ENCODE peak calls at places on chromosome 2, in seven cellular contexts. R is PC-3, I is fibroblast of lung, H is tibial artery, P is SK-N-SH, Y is osteoblast, E is right lobe of liver. O is an unnamed sample. For H3K4me1, the result is how much of the 10 kb centered on the place peaks cover.

GRCh38 chr2:162062559-162062958 is 11.5 kb downstream of the DPP4 start:
- DNase-seq in E (no peak), R (no peak), Y (peak), I (no peak), H (no peak), P (no peak), O (no peak)

GRCh38 chr2:29923110-29923721 is 1.8 kb upstream of the ALK start:
- DNase-seq in H (peak), R (peak), Y (peak), E (peak), I (peak), P (peak), O (no peak)

GRCh38 chr2:37827455-37827854 is 97.6 kb upstream of the RMDN2 start:
- DNase-seq in H (no peak), Y (no peak), R (no peak), I (no peak), E (no peak), P (no peak), O (no peak)

GRCh38 chr2:27442282-27442980 is at the start of gene KRTCAP3:
- DNase-seq in R (peak), I (no peak), H (no peak), Y (no peak), E (peak), P (peak), O (no peak)

GRCh38 chr2:71226391-71226964 is 425 bp downstream of the PAIP2B start:
- DNase-seq in Y (no peak), P (peak), R (peak), I (no peak), E (peak), H (peak), O (no peak)

GRCh38 chr2:64401501-64401880 is 52.5 kb upstream of the LGALSL start:
- DNase-seq in H (no peak), P (no peak), E (no peak), R (peak), Y (no peak), I (no peak), O (no peak)

GRCh38 chr2:204871246-204871953 is 326.1 kb downstream of the PARD3B start:
- DNase-seq in I (peak), E (no peak), Y (no peak), R (peak), P (peak), H (no peak), O (no peak)

GRCh38 chr2:112481528-112482228 is at the start of gene TTL:
- DNase-seq in H (peak), P (peak), Y (peak), R (peak), E (peak), I (peak), O (no peak)

GRCh38 chr2:191864623-191865521 is 18.0 kb upstream of the CAVIN2 start:
- DNase-seq in E (no peak), Y (no peak), R (peak), P (no peak), H (no peak), I (peak), O (no peak)

GRCh38 chr2:48601349-48601748 is 16.3 kb upstream of the GTF2A1L start:
- DNase-seq in I (peak), E (no peak), Y (no peak), R (peak), H (no peak), P (no peak), O (no peak)

GRCh38 chr2:69046221-69046662 is 33.3 kb downstream of the ANTXR1 start:
- DNase-seq in E (no peak), R (peak), I (peak), Y (no peak), P (no peak), H (no peak), O (no peak)

GRCh38 chr2:48724278-48724677 is 31.2 kb downstream of the LHCGR start:
- DNase-seq in Y (no peak), I (no peak), H (no peak), R (no peak), E (no peak), P (no peak), O (no peak)

GRCh38 chr2:236047886-236048540 is 120.2 kb downstream of the GBX2 start:
- DNase-seq in Y (no peak), I (no peak), R (peak), H (no peak), P (no peak), E (no peak), O (no peak)

DNA sequence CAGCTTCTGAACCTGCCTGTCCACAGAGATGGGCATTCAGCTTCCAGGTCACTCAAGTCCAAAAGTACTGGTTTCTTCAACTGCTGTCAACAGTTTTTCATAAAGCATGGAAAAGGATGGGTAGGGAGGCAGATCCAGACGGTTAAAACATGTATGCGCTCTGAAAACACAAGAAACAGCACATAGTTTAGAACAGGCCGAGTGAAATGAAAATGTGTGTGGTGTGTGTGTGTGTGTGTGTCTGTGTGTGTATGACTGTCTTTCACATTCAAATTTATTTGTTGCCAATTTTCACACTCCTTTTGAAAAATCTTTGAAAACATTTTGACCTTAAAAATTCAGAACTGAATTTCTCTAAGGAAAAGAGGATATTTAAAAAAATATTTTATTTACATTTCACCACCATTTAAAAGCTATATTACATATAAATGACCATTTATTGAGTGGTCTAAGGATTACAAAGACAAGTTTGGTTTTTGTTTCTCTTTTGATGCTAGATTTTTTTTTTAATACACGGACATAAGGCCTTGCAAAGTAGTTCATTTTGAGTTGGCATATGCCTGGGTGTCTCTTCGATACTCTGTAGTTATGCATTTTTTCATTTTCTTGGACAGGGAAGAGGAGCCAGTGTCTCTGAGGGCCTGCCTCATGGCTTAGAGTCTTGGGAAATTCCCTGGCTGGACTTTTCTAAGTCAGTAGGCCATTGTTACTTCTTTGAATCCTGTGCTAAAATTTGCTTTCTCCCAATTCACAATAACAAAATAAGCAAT is 30.0 kb upstream of the STK17B start:
- DNase-seq in P (no peak), R (no peak), E (no peak), Y (no peak), H (no peak), I (no peak), O (no peak)
- H3K4me1 ChIP-seq in P (under half), R (under half), E (under half), Y (under half), H (under half), I (under half), O (under half)

GRCh38 chr2:103526757-103527156 is 764.9 kb downstream of the TMEM182 start:
- DNase-seq in E (no peak), P (no peak), R (no peak), H (no peak), Y (no peak), I (no peak), O (no peak)
- H3K4me1 ChIP-seq in E (under half), P (under half), R (under half), H (under half), Y (under half), I (under half), O (under half)

GRCh38 chr2:144322379-144322778 is 197.5 kb downstream of the ZEB2 start:
- DNase-seq in H (no peak), R (no peak), E (no peak), Y (no peak), P (no peak), I (peak), O (no peak)
- H3K4me1 ChIP-seq in H (under half), R (under half), E (under half), Y (under half), P (under half), I (under half), O (under half)

DNA sequence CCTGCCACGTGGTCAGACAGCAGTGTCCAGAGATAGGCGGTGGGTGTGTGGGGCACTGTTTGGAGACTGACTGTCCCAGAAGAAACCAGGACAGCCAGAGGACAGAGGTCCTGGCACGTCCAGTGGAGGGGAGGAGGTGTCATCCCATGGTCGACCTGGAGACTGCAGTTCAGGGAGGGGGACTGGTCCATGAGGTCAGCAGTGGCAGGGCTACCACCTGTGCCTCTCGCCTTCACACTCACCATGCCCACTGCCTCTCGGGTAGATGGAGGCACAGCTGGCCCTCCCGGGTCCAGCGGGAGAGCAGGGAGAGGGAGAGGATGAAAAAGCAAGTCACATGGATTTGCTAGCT is 53.9 kb downstream of the INHBB start:
- DNase-seq in P (no peak), H (no peak), R (no peak), Y (peak), E (no peak), I (no peak), O (no peak)
- H3K4me1 ChIP-seq in P (under half), H (under half), R (half or more), Y (under half), E (under half), I (under half), O (under half)

GRCh38 chr2:237731663-237732062 is 66.9 kb upstream of the RBM44 start:
- DNase-seq in R (peak), H (no peak), Y (peak), E (peak), P (peak), I (peak), O (no peak)

GRCh38 chr2:237732070-237732469 is 66.5 kb upstream of the RBM44 start:
- DNase-seq in H (no peak), P (no peak), E (no peak), R (no peak), I (no peak), Y (no peak), O (no peak)

GRCh38 chr2:237733677-237734300 is 64.8 kb upstream of the RBM44 start:
- DNase-seq in R (peak), I (no peak), P (peak), H (no peak), E (peak), Y (peak), O (no peak)

GRCh38 chr2:237734905-237735623 is 63.5 kb upstream of the RBM44 start:
- DNase-seq in R (no peak), P (no peak), Y (peak), H (no peak), I (no peak), E (no peak), O (no peak)

GRCh38 chr2:237732790-237733349 is 65.7 kb upstream of the RBM44 start:
- DNase-seq in E (peak), P (peak), H (peak), Y (peak), I (no peak), R (no peak), O (no peak)
- H3K4me1 ChIP-seq in E (half or more), P (under half), H (under half), Y (under half), I (under half), R (under half), O (half or more)

GRCh38 chr2:232310690-232311089 is 67.9 kb upstream of the ALPP start:
- DNase-seq in R (no peak), H (no peak), Y (no peak), I (no peak), E (no peak), P (no peak), O (no peak)
- H3K4me1 ChIP-seq in R (under half), H (under half), Y (under half), I (under half), E (under half), P (under half), O (under half)

GRCh38 chr2:230097841-230098240 is 29.1 kb upstream of the SLC16A14 start:
- DNase-seq in I (no peak), R (peak), P (no peak), E (no peak), H (no peak), Y (no peak), O (no peak)
- H3K4me1 ChIP-seq in I (under half), R (under half), P (under half), E (under half), H (under half), Y (under half), O (under half)

GRCh38 chr2:86000131-86000937 is 105.4 kb downstream of the POLR1A start:
- DNase-seq in E (no peak), P (no peak), R (no peak), H (no peak), I (no peak), Y (no peak), O (no peak)
- H3K4me1 ChIP-seq in E (under half), P (under half), R (under half), H (under half), I (under half), Y (under half), O (under half)

DNA sequence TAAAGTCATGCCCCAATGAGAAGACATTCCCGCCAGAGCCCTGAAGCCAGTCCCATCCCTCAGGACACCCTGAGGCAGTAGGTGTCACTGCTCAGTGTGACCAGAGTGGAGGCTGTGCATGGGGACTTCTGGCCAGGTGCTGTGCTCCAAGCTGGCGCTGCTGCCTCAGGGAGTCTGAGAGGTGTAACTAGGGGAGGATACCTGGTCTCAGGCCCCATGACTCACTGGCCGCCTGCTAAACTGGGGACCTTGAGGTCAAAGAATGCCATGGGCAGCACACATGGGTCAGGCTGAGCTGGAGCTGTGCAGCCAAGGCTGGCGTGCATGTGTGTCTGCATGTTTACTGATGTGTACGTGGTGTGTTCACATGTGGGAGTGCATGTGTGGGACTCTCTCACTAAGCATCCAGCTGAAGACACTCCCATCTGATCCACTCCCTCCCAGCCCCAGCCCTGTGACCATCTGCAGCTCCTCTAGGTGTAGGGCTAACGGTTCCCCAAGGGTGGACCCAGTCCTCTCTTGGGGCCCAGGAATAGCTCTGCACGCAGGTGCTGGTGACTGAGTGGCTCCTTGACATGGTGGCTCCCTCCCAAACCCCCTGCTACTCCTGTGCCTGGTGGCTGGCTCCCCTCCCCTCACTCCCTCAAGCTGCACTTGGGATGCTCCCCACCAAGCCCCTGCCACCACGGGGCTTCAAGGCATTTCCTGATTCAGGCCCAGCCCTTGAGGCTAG is 16.5 kb downstream of the HS6ST1 start:
- DNase-seq in E (no peak), Y (no peak), P (no peak), I (no peak), R (no peak), H (no peak), O (no peak)
- H3K4me1 ChIP-seq in E (under half), Y (under half), P (half or more), I (under half), R (under half), H (under half), O (under half)

DNA sequence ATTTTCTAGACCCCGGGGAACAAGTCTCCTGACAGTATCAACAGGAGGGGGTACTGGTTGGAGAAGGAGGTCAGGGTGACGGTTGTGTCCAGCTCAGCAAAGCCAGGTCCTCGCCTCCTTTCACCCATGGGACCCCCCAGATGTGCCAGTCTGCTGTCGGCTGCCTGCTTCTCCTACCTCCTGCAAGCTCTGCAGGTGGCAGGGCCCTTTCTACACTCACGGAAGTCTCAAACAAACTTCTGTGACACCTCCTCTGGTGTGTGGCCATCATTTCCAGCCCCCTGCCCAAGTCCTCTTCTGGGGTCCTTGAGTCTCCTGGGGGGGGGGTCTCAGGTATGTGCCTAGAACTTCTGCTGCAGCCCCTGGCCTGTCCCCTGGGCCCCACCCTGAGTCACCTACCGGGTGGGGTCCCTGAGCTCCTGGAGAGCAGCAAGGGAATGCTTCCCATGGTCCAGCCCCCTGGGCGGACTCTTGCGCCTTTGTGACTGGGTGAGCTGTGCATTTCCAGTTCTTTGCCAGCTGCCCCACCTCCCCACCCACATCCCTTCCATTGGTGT is 12.8 kb downstream of the SH3RF3 start:
- DNase-seq in E (no peak), I (no peak), R (no peak), H (no peak), Y (no peak), P (no peak), O (no peak)
- H3K4me1 ChIP-seq in E (under half), I (under half), R (under half), H (under half), Y (under half), P (under half), O (under half)

O was measured in thoracic aorta.